ENCODE peak calls at places on chromosome 18, in nine cellular contexts. One of them, this sample, is unnamed.

GRCh38 chr18:3074094-3074493 is 61.1 kb upstream of the LPIN2 start:
- DNase-seq in pancreas: no peak
- DNase-seq in activated CD4-positive, alpha-beta T cell treated with anti-CD3 and anti-CD28 coated beads, Interleukin-2, amount 10 ng/mL, durations not matched to agents 7 days and 5 days: no peak
- DNase-seq in kidney glomerular epithelial cell: no peak
- DNase-seq in putamen: no peak
- DNase-seq in A172: no peak
- DNase-seq in myocyte: no peak
- DNase-seq in NAMALWA: no peak
- DNase-seq in GM23248: no peak
- DNase-seq in this sample: no peak

GRCh38 chr18:649341-649740 is 8.1 kb upstream of the TYMS start:
- DNase-seq in GM23248: no peak
- DNase-seq in pancreas: no peak
- DNase-seq in NAMALWA: no peak
- DNase-seq in myocyte: no peak
- DNase-seq in kidney glomerular epithelial cell: no peak
- DNase-seq in A172: peak
- DNase-seq in putamen: no peak
- DNase-seq in activated CD4-positive, alpha-beta T cell treated with anti-CD3 and anti-CD28 coated beads, Interleukin-2, amount 10 ng/mL, durations not matched to agents 7 days and 5 days: no peak
- DNase-seq in this sample: no peak

GRCh38 chr18:21774722-21775121 is 34.1 kb downstream of the MIB1 start:
- DNase-seq in pancreas: no peak
- DNase-seq in myocyte: no peak
- DNase-seq in kidney glomerular epithelial cell: no peak
- DNase-seq in A172: no peak
- DNase-seq in activated CD4-positive, alpha-beta T cell treated with anti-CD3 and anti-CD28 coated beads, Interleukin-2, amount 10 ng/mL, durations not matched to agents 7 days and 5 days: no peak
- DNase-seq in putamen: no peak
- DNase-seq in NAMALWA: no peak
- DNase-seq in GM23248: no peak
- DNase-seq in this sample: no peak

GRCh38 chr18:45248240-45248903 is 366.9 kb upstream of the SLC14A2 start:
- DNase-seq in myocyte: peak
- DNase-seq in GM23248: peak
- DNase-seq in activated CD4-positive, alpha-beta T cell treated with anti-CD3 and anti-CD28 coated beads, Interleukin-2, amount 10 ng/mL, durations not matched to agents 7 days and 5 days: no peak
- DNase-seq in pancreas: no peak
- DNase-seq in A172: peak
- DNase-seq in NAMALWA: no peak
- DNase-seq in putamen: no peak
- DNase-seq in kidney glomerular epithelial cell: no peak
- DNase-seq in this sample: no peak

GRCh38 chr18:3305933-3306332 is 44.0 kb downstream of the MYL12B start:
- DNase-seq in activated CD4-positive, alpha-beta T cell treated with anti-CD3 and anti-CD28 coated beads, Interleukin-2, amount 10 ng/mL, durations not matched to agents 7 days and 5 days: peak
- DNase-seq in A172: no peak
- DNase-seq in putamen: no peak
- DNase-seq in kidney glomerular epithelial cell: no peak
- DNase-seq in NAMALWA: no peak
- DNase-seq in pancreas: no peak
- DNase-seq in GM23248: peak
- DNase-seq in myocyte: no peak
- DNase-seq in this sample: no peak

GRCh38 chr18:10015288-10015701 is 101.5 kb downstream of the VAPA start:
- DNase-seq in A172: peak
- DNase-seq in kidney glomerular epithelial cell: no peak
- DNase-seq in GM23248: peak
- DNase-seq in putamen: no peak
- DNase-seq in activated CD4-positive, alpha-beta T cell treated with anti-CD3 and anti-CD28 coated beads, Interleukin-2, amount 10 ng/mL, durations not matched to agents 7 days and 5 days: no peak
- DNase-seq in myocyte: peak
- DNase-seq in pancreas: no peak
- DNase-seq in NAMALWA: no peak
- DNase-seq in this sample: no peak

GRCh38 chr18:5068856-5069255 is 128.2 kb downstream of the AKAIN1 start:
- DNase-seq in putamen: no peak
- DNase-seq in NAMALWA: no peak
- DNase-seq in kidney glomerular epithelial cell: no peak
- DNase-seq in pancreas: no peak
- DNase-seq in A172: no peak
- DNase-seq in myocyte: no peak
- DNase-seq in activated CD4-positive, alpha-beta T cell treated with anti-CD3 and anti-CD28 coated beads, Interleukin-2, amount 10 ng/mL, durations not matched to agents 7 days and 5 days: no peak
- DNase-seq in GM23248: peak
- DNase-seq in this sample: no peak

GRCh38 chr18:25175558-25175957 is 176.4 kb downstream of the ZNF521 start:
- DNase-seq in kidney glomerular epithelial cell: no peak
- DNase-seq in activated CD4-positive, alpha-beta T cell treated with anti-CD3 and anti-CD28 coated beads, Interleukin-2, amount 10 ng/mL, durations not matched to agents 7 days and 5 days: no peak
- DNase-seq in A172: no peak
- DNase-seq in pancreas: no peak
- DNase-seq in NAMALWA: no peak
- DNase-seq in GM23248: no peak
- DNase-seq in myocyte: no peak
- DNase-seq in putamen: no peak
- DNase-seq in this sample: no peak

GRCh38 chr18:79614211-79615028 is 65.2 kb upstream of the CTDP1 start:
- DNase-seq in NAMALWA: no peak
- DNase-seq in A172: no peak
- DNase-seq in pancreas: peak
- DNase-seq in myocyte: no peak
- DNase-seq in putamen: no peak
- DNase-seq in GM23248: no peak
- DNase-seq in kidney glomerular epithelial cell: no peak
- DNase-seq in activated CD4-positive, alpha-beta T cell treated with anti-CD3 and anti-CD28 coated beads, Interleukin-2, amount 10 ng/mL, durations not matched to agents 7 days and 5 days: no peak
- DNase-seq in this sample: no peak

GRCh38 chr18:79191418-79191817 is 122.2 kb downstream of the ATP9B start:
- DNase-seq in GM23248: no peak
- DNase-seq in NAMALWA: no peak
- DNase-seq in A172: no peak
- DNase-seq in putamen: no peak
- DNase-seq in kidney glomerular epithelial cell: no peak
- DNase-seq in pancreas: no peak
- DNase-seq in myocyte: no peak
- DNase-seq in activated CD4-positive, alpha-beta T cell treated with anti-CD3 and anti-CD28 coated beads, Interleukin-2, amount 10 ng/mL, durations not matched to agents 7 days and 5 days: no peak
- DNase-seq in this sample: no peak

GRCh38 chr18:11994708-11995444 is 13.6 kb downstream of the IMPA2 start:
- DNase-seq in putamen: no peak
- DNase-seq in myocyte: peak
- DNase-seq in activated CD4-positive, alpha-beta T cell treated with anti-CD3 and anti-CD28 coated beads, Interleukin-2, amount 10 ng/mL, durations not matched to agents 7 days and 5 days: no peak
- DNase-seq in kidney glomerular epithelial cell: peak
- DNase-seq in GM23248: peak
- DNase-seq in pancreas: no peak
- DNase-seq in A172: peak
- DNase-seq in NAMALWA: no peak
- DNase-seq in this sample: no peak

This sample was measured in OCI-LY7.